ENCODE peak calls at places on chromosomes 11 and 22, in eight cellular contexts. U is activated CD8-positive, alpha-beta memory T cell treated with anti-CD3 and anti-CD28 coated beads, Interleukin-2, amount 10 ng/mL, durations not matched to agents 7 days and 5 days; N is effector CD4-positive, alpha-beta T cell; E is Calu3; L is hippocampal formation; H is NCI-H2029; A is substantia nigra; K is activated gamma-delta T cell treated with anti-CD3 and anti-CD28 coated beads, Interleukin-2, amount 50 U/mL, for 16 hours. V is an unnamed sample.

GRCh38 chr11:48073031-48073861 is 92.9 kb downstream of the PTPRJ start:
- DNase-seq in U (no peak), N (no peak), E (no peak), L (no peak), H (no peak), A (no peak), K (no peak), V (no peak)

GRCh38 chr11:119422505-119423416 is at the start of gene THY1:
- DNase-seq in U (no peak), N (no peak), E (no peak), L (peak), H (no peak), A (peak), K (no peak), V (no peak)

GRCh38 chr11:36736103-36736502 is 138.1 kb upstream of the RAG2 start:
- DNase-seq in U (no peak), N (no peak), E (no peak), L (no peak), H (no peak), A (no peak), K (no peak), V (no peak)

GRCh38 chr11:9609002-9609759 is 35.7 kb downstream of the WEE1 start:
- DNase-seq in U (peak), N (no peak), E (no peak), L (no peak), H (no peak), A (no peak), K (no peak), V (no peak)

GRCh38 chr11:27084407-27084985 is 43.9 kb downstream of the BBOX1 start:
- DNase-seq in U (no peak), N (no peak), E (no peak), L (no peak), H (no peak), A (no peak), K (no peak), V (no peak)

GRCh38 chr11:88167853-88168252 is 7.4 kb downstream of the RAB38 start:
- DNase-seq in U (no peak), N (no peak), E (no peak), L (no peak), H (no peak), A (no peak), K (no peak), V (no peak)

GRCh38 chr22:30573594-30574094 is 821 bp downstream of the GAL3ST1 start:
- DNase-seq in U (no peak), N (no peak), E (peak), L (no peak), H (no peak), A (peak), K (no peak), V (no peak)

GRCh38 chr11:132499661-132500060 is 1032.6 kb downstream of the OPCML start:
- DNase-seq in U (no peak), N (no peak), E (no peak), L (peak), H (no peak), A (no peak), K (no peak), V (no peak)

GRCh38 chr22:35837328-35837727 is 119.7 kb downstream of the APOL5 start:
- DNase-seq in U (no peak), N (no peak), E (no peak), L (no peak), H (no peak), A (no peak), K (no peak), V (no peak)

GRCh38 chr11:73141031-73141308 is 1.1 kb downstream of the FCHSD2 start:
- DNase-seq in U (peak), N (no peak), E (peak), L (no peak), H (no peak), A (no peak), K (no peak), V (no peak)

GRCh38 chr11:8262552-8263108 is 1.0 kb downstream of the LMO1 start:
- DNase-seq in U (no peak), N (no peak), E (peak), L (no peak), H (peak), A (no peak), K (no peak), V (peak)

GRCh38 chr11:128424867-128425285 is 162.5 kb downstream of the ETS1 start:
- DNase-seq in U (no peak), N (no peak), E (no peak), L (no peak), H (no peak), A (no peak), K (no peak), V (peak)

GRCh38 chr11:69535928-69536327 is 54.5 kb downstream of the LINC01488 start:
- DNase-seq in U (no peak), N (no peak), E (no peak), L (no peak), H (no peak), A (no peak), K (no peak), V (no peak)

GRCh38 chr22:33529424-33530113 is 390.7 kb downstream of the LARGE1 start:
- DNase-seq in U (no peak), N (no peak), E (no peak), L (no peak), H (no peak), A (no peak), K (no peak), V (no peak)

GRCh38 chr22:42500164-42500835 is 19.3 kb downstream of the RRP7A start:
- DNase-seq in U (peak), N (peak), E (no peak), L (peak), H (peak), A (peak), K (peak), V (peak)

GRCh38 chr11:121557348-121557747 is 104.6 kb upstream of the SORL1-AS1 start:
- DNase-seq in U (no peak), N (no peak), E (no peak), L (no peak), H (no peak), A (no peak), K (no peak), V (no peak)

GRCh38 chr22:37563153-37564081 is 3.1 kb downstream of the CDC42EP1 start:
- DNase-seq in U (no peak), N (no peak), E (peak), L (peak), H (no peak), A (peak), K (no peak), V (peak)

GRCh38 chr22:40265783-40266182 is 80.5 kb upstream of the ADSL start:
- DNase-seq in U (no peak), N (no peak), E (no peak), L (no peak), H (no peak), A (no peak), K (no peak), V (no peak)

GRCh38 chr11:96393753-96394348 is 4.0 kb downstream of the JRKL start:
- DNase-seq in U (no peak), N (peak), E (no peak), L (peak), H (no peak), A (no peak), K (no peak), V (no peak)

GRCh38 chr22:49208768-49209252 is 618.9 kb downstream of the BRD1 start:
- DNase-seq in U (peak), N (no peak), E (no peak), L (no peak), H (no peak), A (no peak), K (no peak), V (no peak)

GRCh38 chr11:101470414-101470813 is 113.4 kb downstream of the TRPC6 start:
- DNase-seq in U (no peak), N (no peak), E (no peak), L (no peak), H (no peak), A (no peak), K (no peak), V (no peak)

GRCh38 chr11:77661670-77662069 is 24.1 kb upstream of the CLNS1A start:
- DNase-seq in U (no peak), N (no peak), E (no peak), L (no peak), H (no peak), A (no peak), K (no peak), V (no peak)

GRCh38 chr11:19409307-19409706 is 168.6 kb upstream of the E2F8 start:
- DNase-seq in U (no peak), N (no peak), E (no peak), L (no peak), H (no peak), A (no peak), K (no peak), V (no peak)

GRCh38 chr11:21511835-21512440 is 680.9 kb upstream of the ANO5 start:
- DNase-seq in U (peak), N (no peak), E (peak), L (peak), H (peak), A (peak), K (no peak), V (peak)

GRCh38 chr22:44743804-44744211 is 8.6 kb upstream of the ARHGAP8 start:
- DNase-seq in U (no peak), N (no peak), E (no peak), L (no peak), H (no peak), A (no peak), K (no peak), V (no peak)

GRCh38 chr22:22037740-22038139 is 55.2 kb upstream of the TOP3B start:
- DNase-seq in U (no peak), N (no peak), E (no peak), L (no peak), H (no peak), A (no peak), K (no peak), V (no peak)

GRCh38 chr11:134407923-134408322 is 4.1 kb downstream of the B3GAT1 start:
- DNase-seq in U (no peak), N (no peak), E (no peak), L (no peak), H (no peak), A (no peak), K (no peak), V (no peak)

GRCh38 chr11:64297722-64298358 is 2.3 kb upstream of the CATSPERZ start:
- DNase-seq in U (no peak), N (no peak), E (no peak), L (no peak), H (no peak), A (no peak), K (no peak), V (no peak)

GRCh38 chr11:26841818-26842457 is 120.1 kb upstream of the SLC5A12 start:
- DNase-seq in U (no peak), N (no peak), E (no peak), L (no peak), H (no peak), A (no peak), K (no peak), V (no peak)

GRCh38 chr22:50178471-50178864 is 7.2 kb upstream of the TRABD start:
- DNase-seq in U (no peak), N (no peak), E (no peak), L (no peak), H (no peak), A (no peak), K (no peak), V (no peak)

GRCh38 chr11:62721994-62722393 is 5.3 kb downstream of the HNRNPUL2 start:
- DNase-seq in U (no peak), N (no peak), E (no peak), L (no peak), H (no peak), A (no peak), K (no peak), V (no peak)

GRCh38 chr22:18154821-18155390 is 4.9 kb downstream of the USP18 start:
- DNase-seq in U (no peak), N (no peak), E (no peak), L (no peak), H (no peak), A (no peak), K (no peak), V (no peak)

GRCh38 chr11:80782135-80782885 is 1341.5 kb upstream of the TENM4 start:
- DNase-seq in U (no peak), N (no peak), E (no peak), L (no peak), H (no peak), A (no peak), K (no peak), V (no peak)

GRCh38 chr11:36131719-36132349 is 157.4 kb downstream of the COMMD9 start:
- DNase-seq in U (peak), N (no peak), E (peak), L (peak), H (no peak), A (peak), K (no peak), V (peak)

GRCh38 chr22:48089601-48090331 is 1327.3 kb downstream of the TBC1D22A start:
- DNase-seq in U (no peak), N (no peak), E (no peak), L (no peak), H (no peak), A (peak), K (no peak), V (peak)